ENCODE peak calls at places on chromosome 15, in six cellular contexts. F is colonic mucosa, O is transverse colon, Z is AG04450, A is thyroid gland, V is pancreas. J is an unnamed sample. For H3K9me3, the result is how much of the 10 kb centered on the place peaks cover.

GRCh38 chr15:101193063-101193712 is 58.7 kb downstream of the CHSY1 start:
- DNase-seq in F (no peak), O (no peak), Z (no peak), A (no peak), V (no peak), J (no peak)

GRCh38 chr15:96053039-96054021 is 277.2 kb upstream of the NR2F2 start:
- DNase-seq in F (peak), O (peak), Z (no peak), A (peak), V (peak), J (no peak)

GRCh38 chr15:73740152-73741048 is 12.8 kb downstream of the INSYN1 start:
- DNase-seq in F (no peak), O (no peak), Z (no peak), A (no peak), V (no peak), J (no peak)

GRCh38 chr15:98889930-98890695 is 117.5 kb downstream of the PGPEP1L start:
- DNase-seq in F (no peak), O (no peak), Z (peak), A (no peak), V (no peak), J (no peak)

GRCh38 chr15:52559583-52559982 is 9.2 kb downstream of the ARPP19 start:
- DNase-seq in F (no peak), O (no peak), Z (peak), A (no peak), V (no peak), J (no peak)

GRCh38 chr15:78808550-78808949 is 2.7 kb downstream of the ADAMTS7 start:
- DNase-seq in F (peak), O (no peak), Z (no peak), A (no peak), V (no peak), J (no peak)

GRCh38 chr15:93151488-93151887 is 62.5 kb upstream of the RGMA start:
- DNase-seq in F (no peak), O (no peak), Z (no peak), A (no peak), V (no peak), J (no peak)

GRCh38 chr15:70488002-70488605 is 275.3 kb downstream of the UACA start:
- DNase-seq in F (peak), O (peak), Z (no peak), A (peak), V (peak), J (peak)

GRCh38 chr15:62465173-62465572 is 300.1 kb upstream of the C2CD4B start:
- DNase-seq in F (no peak), O (no peak), Z (no peak), A (no peak), V (no peak), J (no peak)

GRCh38 chr15:33912326-33912725 is 56.0 kb upstream of the CHRM5 start:
- DNase-seq in F (no peak), O (no peak), Z (no peak), A (no peak), V (no peak), J (no peak)

GRCh38 chr15:36502509-36502908 is 76.9 kb upstream of the CDIN1 start:
- DNase-seq in F (no peak), O (no peak), Z (no peak), A (no peak), V (no peak), J (no peak)

GRCh38 chr15:78075490-78076230 is 1.9 kb downstream of the TBC1D2B start:
- DNase-seq in F (peak), O (peak), Z (peak), A (peak), V (peak), J (no peak)

GRCh38 chr15:89441295-89441762 is 55.1 kb downstream of the RHCG start:
- DNase-seq in F (no peak), O (peak), Z (no peak), A (no peak), V (no peak), J (no peak)

DNA sequence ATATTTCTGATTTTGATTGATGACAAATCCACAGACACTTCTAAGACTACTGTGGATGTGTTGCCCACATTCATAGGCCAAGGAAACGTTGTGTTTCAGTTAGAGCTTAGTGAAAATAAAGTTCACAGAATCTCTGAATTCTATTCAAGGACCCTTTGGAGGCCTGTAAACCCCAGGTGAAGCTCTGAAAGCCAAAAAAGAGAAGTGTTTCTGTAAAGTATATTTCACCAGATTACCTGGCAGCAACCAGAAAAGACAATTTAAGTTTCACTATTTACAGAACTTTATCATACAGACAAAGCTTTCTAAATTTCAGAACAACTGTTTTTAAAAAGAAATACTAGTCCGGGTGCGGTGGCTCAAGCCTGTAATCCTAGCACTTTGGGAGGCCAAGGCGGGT is 2.6 kb downstream of the CLPX start:
- DNase-seq in F (no peak), O (no peak), Z (no peak), A (no peak), V (no peak), J (no peak)
- H3K9me3 ChIP-seq in F (under half), O (under half), Z (under half), A (under half), V (under half), J (under half)

GRCh38 chr15:68281008-68281407 is 3.5 kb downstream of the FEM1B start:
- DNase-seq in F (no peak), O (no peak), Z (no peak), A (no peak), V (no peak), J (no peak)
- H3K27ac ChIP-seq in F (peak), O (peak), Z (no peak), A (no peak), V (no peak), J (no peak)

DNA sequence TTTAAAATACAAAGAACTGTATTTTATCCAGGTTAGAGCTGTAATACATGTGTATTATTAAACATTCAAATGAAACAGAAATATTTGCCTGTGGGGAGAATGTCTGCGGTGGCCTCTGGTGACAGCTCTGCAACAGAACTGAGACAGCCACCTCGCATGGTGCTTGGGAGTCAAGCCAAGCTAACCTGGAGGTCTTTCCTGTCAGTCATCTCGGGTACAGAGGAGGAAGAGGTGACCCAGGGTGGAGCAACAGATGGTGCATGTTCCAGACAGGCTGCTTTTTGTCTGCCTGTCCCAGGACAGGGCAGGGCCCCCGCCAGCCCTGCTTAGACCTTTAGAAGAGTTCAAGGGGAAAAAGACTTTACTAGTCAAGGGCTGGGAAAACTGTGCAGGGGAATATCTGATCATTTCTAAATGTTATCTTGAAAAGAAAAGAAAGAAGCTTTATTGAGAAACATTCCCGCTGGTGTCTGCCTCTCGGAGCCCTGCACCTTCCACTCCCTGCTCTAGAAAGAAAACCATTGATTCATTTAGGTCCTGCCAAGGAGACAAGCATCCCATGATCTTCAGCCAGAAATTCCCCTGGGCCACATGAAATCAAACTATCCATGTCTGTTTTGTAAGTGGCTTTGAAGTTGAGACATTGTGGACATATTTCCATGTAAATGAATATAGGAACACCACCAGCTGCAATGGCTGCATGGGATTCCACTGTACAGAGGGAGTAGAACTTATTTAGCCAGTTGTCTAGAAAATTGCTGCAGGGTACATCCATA is 5.5 kb upstream of the NR2E3 start:
- DNase-seq in F (no peak), O (no peak), Z (no peak), A (no peak), V (peak), J (no peak)
- H3K4me3 ChIP-seq in F (no peak), O (no peak), Z (no peak), A (no peak), V (no peak), J (no peak)

DNA sequence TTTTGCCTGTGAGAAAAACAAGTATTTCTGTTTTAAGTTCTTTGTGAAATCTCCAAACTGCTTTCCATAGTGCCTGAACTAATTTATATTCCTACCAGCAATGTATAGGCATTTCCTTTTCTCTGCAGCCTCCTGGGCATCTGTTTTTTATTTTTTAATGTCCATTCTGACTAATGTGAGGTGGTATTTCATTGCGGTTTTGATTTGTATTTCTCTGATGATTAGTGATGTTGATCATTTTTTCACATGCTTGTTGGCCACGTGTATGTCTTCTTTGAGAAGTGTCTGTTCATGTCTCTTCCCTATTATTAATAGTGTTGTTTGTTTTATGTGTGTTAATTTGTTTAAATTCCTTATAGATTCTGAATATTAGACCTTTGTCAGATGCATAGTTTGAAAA is 820.5 kb downstream of the MCTP2 start:
- DNase-seq in F (no peak), O (no peak), Z (no peak), A (no peak), V (no peak), J (no peak)
- H3K9me3 ChIP-seq in F (under half), O (under half), Z (under half), A (under half), V (under half), J (under half)

GRCh38 chr15:56982987-56983386 is 64.5 kb downstream of the TCF12 start:
- DNase-seq in F (no peak), O (no peak), Z (no peak), A (no peak), V (no peak), J (no peak)

GRCh38 chr15:56988219-56988618 is 69.8 kb downstream of the TCF12 start:
- DNase-seq in F (no peak), O (no peak), Z (no peak), A (no peak), V (no peak), J (no peak)

GRCh38 chr15:56984681-56985515 is 66.5 kb downstream of the TCF12 start:
- DNase-seq in F (no peak), O (no peak), Z (no peak), A (no peak), V (no peak), J (no peak)

GRCh38 chr15:56987286-56987685 is 68.8 kb downstream of the TCF12 start:
- DNase-seq in F (no peak), O (no peak), Z (no peak), A (no peak), V (no peak), J (no peak)

DNA sequence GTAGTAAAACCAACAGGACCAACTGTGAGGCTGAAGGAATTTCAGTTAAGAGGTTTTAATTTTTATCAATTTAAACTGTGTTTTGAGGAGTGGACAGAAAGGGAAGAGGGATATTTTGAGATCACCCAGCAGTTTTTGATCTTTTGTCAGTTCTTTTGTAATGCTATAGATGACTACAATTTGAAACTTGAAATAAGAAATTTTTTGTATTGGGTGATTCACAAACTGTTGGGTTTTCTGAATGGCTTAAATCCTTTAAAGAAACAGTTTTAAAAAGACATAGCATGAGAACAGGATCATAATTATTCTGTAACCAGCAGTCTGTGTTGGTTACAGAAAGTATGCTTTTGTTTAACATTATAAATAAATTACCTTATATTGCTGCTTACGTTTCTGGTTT is 67.4 kb downstream of the TCF12 start:
- DNase-seq in F (no peak), O (no peak), Z (no peak), A (no peak), V (no peak), J (no peak)
- H3K27ac ChIP-seq in F (no peak), O (no peak), Z (no peak), A (no peak), V (no peak), J (no peak)

GRCh38 chr15:24054547-24055245 is 367.6 kb upstream of the NDN start:
- DNase-seq in F (peak), O (peak), Z (no peak), A (no peak), V (peak), J (no peak)
- H3K4me3 ChIP-seq in F (no peak), O (no peak), Z (no peak), A (no peak), V (no peak), J (no peak)

DNA sequence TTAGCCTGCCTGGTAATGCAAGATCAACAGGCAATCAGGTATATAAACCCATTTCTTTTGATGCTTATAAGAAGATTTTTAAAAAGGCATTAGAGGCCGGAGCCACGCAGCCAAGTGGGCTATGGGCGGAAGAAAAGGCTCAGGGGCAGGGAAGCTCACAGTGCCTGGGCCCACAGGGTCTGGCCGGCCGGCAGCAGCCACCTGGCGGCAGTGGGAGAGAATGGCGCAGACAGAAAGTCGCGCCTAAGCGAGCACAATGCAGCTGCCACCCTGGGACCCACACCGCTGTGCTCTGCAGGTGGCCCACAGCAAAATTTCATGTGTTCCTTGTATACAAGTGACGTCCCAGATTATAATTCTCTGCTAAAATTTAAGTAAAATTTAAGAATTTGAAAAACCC is 448.6 kb upstream of the RASGRP1 start:
- DNase-seq in F (no peak), O (no peak), Z (no peak), A (no peak), V (no peak), J (no peak)
- H3K9me3 ChIP-seq in F (under half), O (under half), Z (under half), A (under half), V (under half), J (under half)

DNA sequence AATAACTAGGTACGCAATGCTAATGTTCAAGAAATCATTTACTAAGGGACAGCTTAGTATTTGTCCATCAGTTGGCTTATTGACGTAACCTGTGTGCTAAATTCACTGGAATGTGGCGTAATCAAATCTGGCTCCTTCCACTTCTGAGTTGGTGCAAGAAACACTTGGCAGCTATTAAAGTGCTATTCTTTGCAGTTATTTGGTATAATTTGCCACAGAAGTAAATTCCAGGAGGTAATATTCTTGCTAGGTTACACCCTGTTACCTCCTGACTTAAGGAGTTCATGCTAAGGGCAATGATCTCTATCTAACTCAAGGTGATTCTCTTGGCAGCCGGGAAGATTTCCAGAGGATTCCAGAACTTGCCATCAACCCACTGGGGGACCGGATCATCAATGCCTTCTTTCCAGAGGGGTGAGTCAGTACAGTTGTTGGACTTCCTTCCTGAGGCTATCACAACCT is 25.5 kb downstream of the CHP1 start:
- DNase-seq in F (peak), O (no peak), Z (no peak), A (no peak), V (peak), J (no peak)
- H3K27ac ChIP-seq in F (no peak), O (no peak), Z (no peak), A (no peak), V (peak), J (no peak)

GRCh38 chr15:28105224-28105791 is 6.2 kb upstream of the OCA2 start:
- DNase-seq in F (no peak), O (no peak), Z (no peak), A (no peak), V (no peak), J (no peak)

GRCh38 chr15:28107894-28108255 is 8.8 kb upstream of the OCA2 start:
- DNase-seq in F (no peak), O (no peak), Z (no peak), A (no peak), V (no peak), J (no peak)

GRCh38 chr15:28106294-28107110 is 7.4 kb upstream of the OCA2 start:
- DNase-seq in F (no peak), O (no peak), Z (no peak), A (peak), V (no peak), J (peak)

GRCh38 chr15:28105793-28106192 is 6.7 kb upstream of the OCA2 start:
- DNase-seq in F (no peak), O (no peak), Z (no peak), A (no peak), V (no peak), J (no peak)

DNA sequence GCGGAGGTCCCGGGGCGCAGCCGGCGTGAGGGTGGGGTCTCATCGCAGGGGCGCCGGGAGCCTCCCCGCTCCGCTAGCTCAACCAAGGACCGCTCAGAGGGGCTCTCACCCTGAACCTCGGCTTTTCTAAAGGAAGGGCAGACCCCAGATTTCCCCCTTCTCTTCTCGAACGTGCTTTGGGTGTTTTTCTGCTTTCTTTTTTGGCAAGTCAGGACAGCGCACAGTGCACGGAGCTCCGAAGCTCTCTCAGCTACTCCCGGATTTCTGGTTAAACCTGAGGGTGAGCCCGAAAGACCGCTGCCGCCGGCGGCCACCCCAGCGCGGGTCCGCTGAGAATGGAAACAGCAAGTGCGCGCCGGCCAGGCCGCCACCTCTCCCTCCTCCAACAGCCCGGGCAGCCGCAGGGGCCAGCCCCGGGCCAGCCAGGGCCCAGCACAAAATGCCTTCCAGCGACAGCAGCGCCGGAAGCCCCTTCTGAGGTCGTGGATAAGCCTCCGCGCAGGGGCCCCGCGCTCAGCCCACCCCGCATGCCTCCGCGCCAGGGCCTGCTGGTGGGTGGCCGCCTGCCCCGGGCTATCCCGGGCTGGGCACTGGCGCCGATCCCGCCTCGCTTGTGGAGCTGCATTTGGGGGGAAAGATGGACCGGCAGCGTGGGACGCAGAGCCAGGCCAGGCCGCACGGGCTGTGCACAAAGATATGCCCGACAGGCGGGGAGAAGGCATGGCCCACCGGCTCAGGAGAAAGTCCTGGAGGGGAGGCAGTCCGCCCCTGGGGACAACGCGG is 8.2 kb upstream of the OCA2 start:
- DNase-seq in F (no peak), O (no peak), Z (no peak), A (peak), V (no peak), J (no peak)
- H3K4me3 ChIP-seq in F (peak), O (peak), Z (peak), A (peak), V (peak), J (peak)

GRCh38 chr15:54722342-54722986 is 474.3 kb downstream of the RSL24D1 start:
- DNase-seq in F (no peak), O (no peak), Z (no peak), A (no peak), V (no peak), J (no peak)
- H3K9me3 ChIP-seq in F (under half), O (under half), Z (under half), A (under half), V (under half), J (under half)

J was measured in effector memory CD4-positive, alpha-beta T cell.